ENCODE peak calls at places on chromosomes 6 and 20, in eight cellular contexts. F is uterus, T is body of pancreas, S is A673, I is Karpas-422, C is cardiac muscle cell, L is tibial nerve, V is endodermal cell. H is an unnamed sample. For H3K36me3, the result is how much of the 10 kb centered on the place peaks cover.

GRCh38 chr6:11350294-11350693 is 117.8 kb upstream of the NEDD9 start:
- DNase-seq in F (no peak), S (no peak), V (peak), I (no peak), T (no peak), L (peak), C (no peak), H (no peak)

GRCh38 chr6:73085362-73085975 is 139.8 kb downstream of the KHDC1L start:
- DNase-seq in S (no peak), C (peak), T (no peak), F (no peak), V (peak), I (no peak), L (no peak), H (no peak)

GRCh38 chr6:21395121-21395520 is 198.4 kb upstream of the SOX4 start:
- DNase-seq in C (no peak), I (no peak), V (no peak), L (no peak), S (no peak), F (no peak), T (peak), H (no peak)

GRCh38 chr20:37278966-37279590 is 10.4 kb upstream of the MANBAL start:
- DNase-seq in C (no peak), S (no peak), V (peak), L (no peak), F (no peak), I (no peak), T (no peak), H (no peak)

GRCh38 chr6:165854061-165854862 is 191.2 kb upstream of the PDE10A start:
- DNase-seq in T (no peak), C (no peak), S (no peak), L (no peak), V (peak), F (no peak), I (no peak), H (no peak)

GRCh38 chr20:54123587-54124180 is 50.1 kb downstream of the CYP24A1 start:
- DNase-seq in C (peak), L (no peak), I (no peak), V (peak), S (no peak), F (peak), T (peak), H (no peak)

GRCh38 chr20:25012616-25013189 is 20.2 kb upstream of the APMAP start:
- DNase-seq in C (no peak), T (peak), V (peak), F (no peak), L (no peak), S (no peak), I (no peak), H (no peak)

GRCh38 chr6:52877168-52877567 is 32.3 kb downstream of the GSTA3 start:
- DNase-seq in I (no peak), L (no peak), C (no peak), V (no peak), T (no peak), S (no peak), F (no peak), H (no peak)

GRCh38 chr6:68639826-68640505 is 4.9 kb downstream of the ADGRB3 start:
- DNase-seq in S (peak), C (no peak), F (no peak), I (no peak), L (no peak), V (peak), T (no peak), H (no peak)

GRCh38 chr6:146598785-146599405 is at the start of gene ADGB:
- DNase-seq in T (peak), L (no peak), I (no peak), C (peak), S (peak), V (peak), F (no peak), H (no peak)

GRCh38 chr6:112691289-112691688 is 344.2 kb downstream of the RFPL4B start:
- DNase-seq in L (peak), C (no peak), F (no peak), V (no peak), T (no peak), S (peak), I (no peak), H (no peak)

GRCh38 chr6:145245119-145245518 is 490.2 kb downstream of the EPM2A start:
- DNase-seq in F (no peak), S (peak), L (no peak), T (no peak), V (no peak), I (no peak), C (no peak), H (no peak)

GRCh38 chr20:37259031-37259430 is 2.6 kb downstream of the GHRH start:
- DNase-seq in V (no peak), C (no peak), L (no peak), I (no peak), T (no peak), S (no peak), F (no peak), H (no peak)

GRCh38 chr20:37911838-37912273 is 8.9 kb downstream of the VSTM2L start:
- DNase-seq in L (no peak), F (peak), S (peak), C (no peak), T (peak), I (peak), V (peak), H (no peak)

GRCh38 chr20:32906200-32906599 is 47.5 kb downstream of the EFCAB8 start:
- DNase-seq in L (no peak), F (no peak), C (no peak), S (no peak), T (no peak), V (no peak), I (no peak), H (no peak)

GRCh38 chr20:62321521-62321948 is 18.7 kb downstream of the ADRM1 start:
- DNase-seq in C (no peak), F (no peak), S (no peak), T (no peak), I (peak), L (no peak), V (peak), H (no peak)

GRCh38 chr20:62320581-62321354 is 18.0 kb downstream of the ADRM1 start:
- DNase-seq in L (no peak), T (no peak), F (no peak), V (peak), C (no peak), I (peak), S (no peak), H (no peak)

GRCh38 chr20:62322428-62323073 is 19.8 kb downstream of the ADRM1 start:
- DNase-seq in V (no peak), T (no peak), I (no peak), F (no peak), C (no peak), S (no peak), L (no peak), H (no peak)

GRCh38 chr20:62323146-62323979 is 20.6 kb downstream of the ADRM1 start:
- DNase-seq in I (no peak), V (no peak), L (no peak), F (no peak), C (no peak), T (no peak), S (no peak), H (no peak)

GRCh38 chr20:62321978-62322377 is 19.2 kb downstream of the ADRM1 start:
- DNase-seq in S (no peak), I (no peak), T (no peak), L (no peak), F (no peak), V (no peak), C (no peak), H (no peak)
- H3K36me3 ChIP-seq in S (under half), I (under half), T (under half), L (half or more), F (under half), V (half or more), C (under half), H (half or more)

DNA sequence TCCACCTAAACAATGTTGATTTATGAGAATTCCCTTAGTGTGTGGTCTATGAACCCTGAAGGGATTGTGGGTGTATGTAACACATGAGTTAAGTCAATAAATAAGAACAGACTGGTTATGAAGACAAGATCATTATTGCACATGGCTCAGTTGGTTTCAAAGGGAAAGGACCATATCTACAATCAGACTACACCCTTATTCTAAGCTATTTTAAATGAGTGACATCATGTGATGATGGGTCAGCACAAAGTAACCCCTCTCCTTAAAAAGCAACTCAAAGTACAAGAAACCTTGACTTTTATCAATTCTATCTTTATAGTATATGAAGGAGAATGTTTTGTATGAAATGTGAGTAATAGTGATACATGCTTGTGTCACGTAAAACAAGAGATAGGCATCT is 15.3 kb upstream of the ZSCAN23 start:
- DNase-seq in F (no peak), S (no peak), C (no peak), T (no peak), L (no peak), V (no peak), I (no peak), H (no peak)
- H3K4me3 ChIP-seq in F (no peak), S (no peak), C (no peak), T (no peak), L (no peak), V (peak), I (no peak), H (no peak)

DNA sequence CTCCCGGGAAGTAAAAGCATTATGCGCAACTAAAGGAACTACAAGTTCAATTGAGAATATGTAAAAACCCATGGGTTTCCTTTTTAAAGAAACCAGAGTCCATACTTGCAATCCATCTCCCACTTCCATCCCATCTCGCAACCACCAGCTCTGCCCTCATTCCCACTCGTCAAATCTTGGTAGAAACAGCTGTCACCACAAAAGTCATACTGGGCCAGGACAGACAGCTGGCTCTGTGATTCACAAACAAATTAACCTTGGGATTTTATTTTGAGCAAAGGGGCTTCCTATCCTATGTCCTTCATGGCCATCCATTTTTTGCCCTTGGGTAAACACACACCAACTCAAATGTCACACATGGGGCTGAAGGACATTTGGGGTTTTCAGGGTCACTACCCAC is 81.4 kb downstream of the HAO1 start:
- DNase-seq in F (no peak), L (no peak), T (no peak), S (no peak), I (no peak), V (no peak), C (no peak), H (no peak)
- H3K27ac ChIP-seq in F (no peak), L (no peak), T (no peak), S (no peak), I (no peak), V (no peak), C (no peak), H (no peak)

DNA sequence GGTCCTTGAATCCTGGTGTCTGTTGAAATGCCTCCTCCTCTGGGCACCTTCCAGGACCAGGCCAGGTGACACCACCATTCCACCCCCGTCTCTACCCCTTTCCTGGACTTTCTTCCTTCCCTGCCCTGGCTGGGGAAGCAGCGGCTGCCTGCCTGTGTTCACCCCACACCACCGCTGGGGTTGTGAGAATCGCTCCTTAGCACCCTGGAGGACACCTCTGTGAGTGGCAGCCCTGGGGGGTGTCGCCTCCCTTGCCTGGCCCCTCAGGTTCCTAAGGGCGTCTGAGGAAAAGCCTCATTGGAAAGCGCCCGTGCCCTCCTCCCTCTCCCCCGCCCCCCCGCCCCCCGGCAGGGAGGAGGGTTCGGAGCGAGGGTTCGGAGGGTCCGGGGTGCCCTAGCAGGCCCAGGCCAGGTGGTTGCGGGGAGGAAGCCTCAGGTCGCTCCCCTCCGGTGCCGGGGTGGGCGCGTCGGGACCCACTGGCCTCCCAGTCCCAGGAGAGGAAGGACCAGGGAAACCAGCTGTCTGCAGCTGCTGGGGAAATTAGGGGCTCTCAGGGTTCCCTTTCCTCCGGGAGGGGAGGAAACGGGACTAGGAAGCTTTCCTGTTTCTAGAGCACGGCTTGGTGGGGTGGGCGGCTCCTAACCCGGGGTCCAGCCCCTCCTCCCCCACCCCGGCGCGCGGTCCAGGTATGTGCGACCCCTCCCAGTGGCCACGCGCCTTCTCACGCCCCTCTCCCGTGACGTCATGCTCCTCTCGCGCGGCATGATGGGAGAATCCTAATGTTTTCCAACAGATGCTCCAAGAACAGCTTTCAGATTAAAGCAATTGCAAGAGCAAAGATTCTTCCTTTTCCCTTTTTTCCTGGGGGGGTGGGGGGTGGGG is at the start of gene PHACTR3:
- DNase-seq in F (no peak), L (no peak), C (no peak), V (peak), S (no peak), T (no peak), I (no peak), H (no peak)
- H3K36me3 ChIP-seq in F (under half), L (under half), C (under half), V (under half), S (under half), T (under half), I (under half), H (under half)

GRCh38 chr20:64161595-64162238 is 2.5 kb upstream of the MYT1 start:
- DNase-seq in S (peak), T (peak), L (no peak), C (peak), I (no peak), F (no peak), V (peak), H (no peak)
- H3K4me3 ChIP-seq in S (no peak), T (no peak), L (no peak), C (no peak), I (no peak), F (no peak), V (peak), H (no peak)

GRCh38 chr20:3925899-3926638 is 36.9 kb downstream of the PANK2 start:
- DNase-seq in S (no peak), L (no peak), F (no peak), C (no peak), V (no peak), T (no peak), I (no peak), H (no peak)
- H3K27ac ChIP-seq in S (no peak), L (no peak), F (no peak), C (peak), V (peak), T (no peak), I (no peak), H (no peak)

DNA sequence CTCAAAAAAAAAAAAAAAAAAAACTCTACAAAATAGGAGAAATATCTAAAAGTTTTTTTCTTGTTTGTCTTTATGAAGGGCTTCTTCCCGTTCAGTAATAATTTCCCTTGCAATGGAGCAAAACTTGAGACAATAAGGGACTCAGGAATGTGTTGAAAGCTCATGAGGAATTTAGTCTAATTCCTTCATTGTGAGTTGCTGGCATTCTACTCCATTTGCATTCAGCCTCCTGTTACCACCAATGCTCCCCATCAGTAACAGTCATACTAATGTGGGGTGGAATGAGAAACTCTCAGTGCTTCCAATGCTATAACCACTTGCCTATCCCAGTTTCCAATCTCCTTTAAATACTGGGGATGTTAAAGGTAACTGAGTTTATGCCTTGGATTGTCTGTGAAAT is 576.7 kb upstream of the AGPAT4 start:
- DNase-seq in T (no peak), I (no peak), F (no peak), L (no peak), V (no peak), C (no peak), S (no peak), H (no peak)
- H3K36me3 ChIP-seq in T (under half), I (under half), F (under half), L (under half), V (under half), C (under half), S (under half), H (under half)

GRCh38 chr6:150024646-150025155 is 631 bp downstream of the RAET1L start:
- DNase-seq in L (no peak), T (no peak), S (no peak), C (no peak), F (no peak), V (no peak), I (no peak), H (peak)
- H3K4me3 ChIP-seq in L (no peak), T (no peak), S (no peak), C (no peak), F (no peak), V (no peak), I (no peak), H (no peak)

GRCh38 chr6:156934054-156934424 is 156.9 kb downstream of the ARID1B start:
- DNase-seq in I (no peak), C (no peak), L (no peak), S (no peak), V (no peak), T (no peak), F (no peak), H (no peak)
- H3K27ac ChIP-seq in I (peak), C (peak), L (no peak), S (no peak), V (no peak), T (peak), F (no peak), H (peak)

DNA sequence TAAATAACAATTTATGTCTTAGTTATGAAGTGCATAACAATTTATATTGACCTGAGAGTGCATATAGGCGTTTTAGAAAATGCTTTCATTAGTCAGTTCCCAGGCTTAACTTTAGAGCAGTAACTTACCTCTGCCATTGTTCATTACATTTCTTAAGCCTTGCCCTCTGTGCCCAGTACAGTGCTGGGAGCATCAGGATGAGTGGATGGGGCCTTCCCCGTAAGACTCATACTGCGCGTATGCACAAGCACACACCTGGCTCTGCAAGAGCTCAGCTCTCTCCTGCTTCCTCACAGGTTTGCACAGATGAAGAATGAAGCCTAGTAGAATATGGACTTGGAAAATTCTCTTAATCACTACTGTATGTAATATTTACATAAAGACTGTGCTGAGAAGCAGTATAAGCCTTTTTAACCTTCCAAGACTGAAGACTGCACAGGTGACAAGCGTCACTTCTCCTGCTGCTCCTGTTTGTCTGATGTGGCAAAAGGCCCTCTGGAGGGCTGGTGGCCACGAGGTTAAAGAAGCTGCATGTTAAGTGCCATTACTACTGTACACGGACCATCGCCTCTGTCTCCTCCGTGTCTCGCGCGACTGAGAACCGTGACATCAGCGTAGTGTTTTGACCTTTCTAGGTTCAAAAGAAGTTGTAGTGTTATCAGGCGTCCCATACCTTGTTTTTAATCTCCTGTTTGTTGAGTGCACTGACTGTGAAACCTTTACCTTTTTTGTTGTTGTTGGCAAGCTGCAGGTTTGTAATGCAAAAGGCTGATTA is 125.2 kb downstream of the MAP3K4 start:
- DNase-seq in S (no peak), T (no peak), V (no peak), F (no peak), L (no peak), I (no peak), C (no peak), H (no peak)
- H3K36me3 ChIP-seq in S (under half), T (under half), V (half or more), F (under half), L (half or more), I (under half), C (under half), H (half or more)

H was measured in ascending aorta.